ENCODE peak calls at places on chromosomes 5 and 9, in five cellular contexts. A, D, J, F and Q are unnamed samples.

GRCh38 chr5:56594821-56595220 is 220.5 kb upstream of the MAP3K1 start:
- DNase-seq in J (no peak), D (no peak), A (no peak), F (no peak), Q (no peak)

GRCh38 chr9:6216951-6217350 is 1.3 kb downstream of the IL33 start:
- DNase-seq in J (no peak), D (no peak), A (no peak), F (no peak), Q (no peak)

GRCh38 chr9:6632516-6633328 is 12.8 kb downstream of the GLDC start:
- DNase-seq in F (no peak), J (no peak), D (no peak), A (no peak), Q (no peak)

GRCh38 chr5:83955916-83956315 is 235.3 kb upstream of the HAPLN1 start:
- DNase-seq in D (no peak), F (no peak), J (no peak), A (no peak), Q (no peak)

GRCh38 chr5:32777733-32778132 is 66.6 kb downstream of the NPR3 start:
- DNase-seq in D (no peak), F (no peak), J (no peak), A (no peak), Q (no peak)

GRCh38 chr9:107890921-107891465 is 401.4 kb upstream of the KLF4 start:
- DNase-seq in F (no peak), A (no peak), J (no peak), D (no peak), Q (no peak)

GRCh38 chr9:109020982-109021511 is 7.7 kb upstream of the CTNNAL1 start:
- DNase-seq in F (no peak), D (no peak), A (no peak), J (no peak), Q (no peak)

GRCh38 chr5:161342886-161343285 is 203.6 kb downstream of the GABRB2 start:
- DNase-seq in F (no peak), D (no peak), A (no peak), J (no peak), Q (no peak)

GRCh38 chr9:95574866-95575553 is 58.2 kb upstream of the PTCH1 start:
- DNase-seq in D (no peak), F (no peak), J (no peak), A (no peak), Q (no peak)

GRCh38 chr5:128007939-128008338 is 75.6 kb upstream of the SLC12A2 start:
- DNase-seq in A (no peak), J (no peak), F (no peak), D (no peak), Q (no peak)

GRCh38 chr9:36486454-36486932 is 86.2 kb upstream of the MELK start:
- DNase-seq in J (peak), D (no peak), A (no peak), F (peak), Q (no peak)

GRCh38 chr9:135747311-135747710 is 45.3 kb downstream of the KCNT1 start:
- DNase-seq in F (no peak), A (no peak), J (no peak), D (no peak), Q (no peak)

GRCh38 chr5:68404246-68404645 is 188.7 kb downstream of the PIK3R1 start:
- DNase-seq in D (no peak), J (no peak), F (no peak), A (no peak), Q (no peak)

GRCh38 chr5:38666668-38667498 is 110.4 kb upstream of the LIFR start:
- DNase-seq in A (peak), F (no peak), D (no peak), J (peak), Q (no peak)

GRCh38 chr5:638501-639252 is 26.5 kb downstream of the CEP72 start:
- DNase-seq in A (no peak), D (no peak), F (no peak), J (no peak), Q (no peak)

GRCh38 chr9:109013678-109014145 is 413 bp upstream of the CTNNAL1 start:
- DNase-seq in J (no peak), D (no peak), A (peak), F (no peak), Q (no peak)

GRCh38 chr5:37722236-37723146 is 117.3 kb downstream of the GDNF start:
- DNase-seq in F (peak), A (peak), D (no peak), J (no peak), Q (peak)